ENCODE peak calls at places on chromosomes 2 and 18, in eight cellular contexts. One of them, this sample, is unnamed.

GRCh38 chr18:37393945-37394609 is 171.5 kb downstream of the CELF4 start:
- DNase-seq in mammary epithelial cell: no peak
- DNase-seq in substantia nigra: peak
- DNase-seq in fibroblast of lung: peak
- DNase-seq in aorta: peak
- DNase-seq in epithelial cell of prostate: no peak
- DNase-seq in CD4-positive, alpha-beta T cell: no peak
- DNase-seq in heart left ventricle: peak
- DNase-seq in this sample: peak

GRCh38 chr2:80354858-80355257 is 50.3 kb upstream of the LRRTM1 start:
- DNase-seq in mammary epithelial cell: no peak
- DNase-seq in substantia nigra: no peak
- DNase-seq in fibroblast of lung: no peak
- DNase-seq in aorta: no peak
- DNase-seq in epithelial cell of prostate: no peak
- DNase-seq in CD4-positive, alpha-beta T cell: no peak
- DNase-seq in heart left ventricle: no peak
- DNase-seq in this sample: no peak

GRCh38 chr2:202721621-202722020 is 86.9 kb downstream of the FAM117B start:
- DNase-seq in mammary epithelial cell: no peak
- DNase-seq in substantia nigra: no peak
- DNase-seq in fibroblast of lung: peak
- DNase-seq in aorta: no peak
- DNase-seq in epithelial cell of prostate: no peak
- DNase-seq in CD4-positive, alpha-beta T cell: no peak
- DNase-seq in heart left ventricle: no peak
- DNase-seq in this sample: no peak

GRCh38 chr18:57890266-57890665 is 87.2 kb upstream of the ATP8B1 start:
- DNase-seq in mammary epithelial cell: no peak
- DNase-seq in substantia nigra: no peak
- DNase-seq in fibroblast of lung: no peak
- DNase-seq in aorta: no peak
- DNase-seq in epithelial cell of prostate: no peak
- DNase-seq in CD4-positive, alpha-beta T cell: no peak
- DNase-seq in heart left ventricle: no peak
- DNase-seq in this sample: no peak

GRCh38 chr2:34096552-34097171 is 497.6 kb upstream of the FAM98A start:
- DNase-seq in mammary epithelial cell: peak
- DNase-seq in substantia nigra: no peak
- DNase-seq in fibroblast of lung: peak
- DNase-seq in aorta: no peak
- DNase-seq in epithelial cell of prostate: no peak
- DNase-seq in CD4-positive, alpha-beta T cell: peak
- DNase-seq in heart left ventricle: no peak
- DNase-seq in this sample: no peak

GRCh38 chr2:111072220-111072871 is 48.4 kb upstream of the BCL2L11 start:
- DNase-seq in mammary epithelial cell: peak
- DNase-seq in substantia nigra: no peak
- DNase-seq in fibroblast of lung: peak
- DNase-seq in aorta: no peak
- DNase-seq in epithelial cell of prostate: peak
- DNase-seq in CD4-positive, alpha-beta T cell: no peak
- DNase-seq in heart left ventricle: no peak
- DNase-seq in this sample: no peak

GRCh38 chr2:42239289-42239661 is 70.1 kb downstream of the EML4 start:
- DNase-seq in mammary epithelial cell: peak
- DNase-seq in substantia nigra: no peak
- DNase-seq in fibroblast of lung: no peak
- DNase-seq in aorta: no peak
- DNase-seq in epithelial cell of prostate: no peak
- DNase-seq in CD4-positive, alpha-beta T cell: no peak
- DNase-seq in heart left ventricle: no peak
- DNase-seq in this sample: no peak

GRCh38 chr2:124323321-124323720 is 298.2 kb downstream of the CNTNAP5 start:
- DNase-seq in mammary epithelial cell: no peak
- DNase-seq in substantia nigra: no peak
- DNase-seq in fibroblast of lung: peak
- DNase-seq in aorta: no peak
- DNase-seq in epithelial cell of prostate: no peak
- DNase-seq in CD4-positive, alpha-beta T cell: no peak
- DNase-seq in heart left ventricle: no peak
- DNase-seq in this sample: no peak

DNA sequence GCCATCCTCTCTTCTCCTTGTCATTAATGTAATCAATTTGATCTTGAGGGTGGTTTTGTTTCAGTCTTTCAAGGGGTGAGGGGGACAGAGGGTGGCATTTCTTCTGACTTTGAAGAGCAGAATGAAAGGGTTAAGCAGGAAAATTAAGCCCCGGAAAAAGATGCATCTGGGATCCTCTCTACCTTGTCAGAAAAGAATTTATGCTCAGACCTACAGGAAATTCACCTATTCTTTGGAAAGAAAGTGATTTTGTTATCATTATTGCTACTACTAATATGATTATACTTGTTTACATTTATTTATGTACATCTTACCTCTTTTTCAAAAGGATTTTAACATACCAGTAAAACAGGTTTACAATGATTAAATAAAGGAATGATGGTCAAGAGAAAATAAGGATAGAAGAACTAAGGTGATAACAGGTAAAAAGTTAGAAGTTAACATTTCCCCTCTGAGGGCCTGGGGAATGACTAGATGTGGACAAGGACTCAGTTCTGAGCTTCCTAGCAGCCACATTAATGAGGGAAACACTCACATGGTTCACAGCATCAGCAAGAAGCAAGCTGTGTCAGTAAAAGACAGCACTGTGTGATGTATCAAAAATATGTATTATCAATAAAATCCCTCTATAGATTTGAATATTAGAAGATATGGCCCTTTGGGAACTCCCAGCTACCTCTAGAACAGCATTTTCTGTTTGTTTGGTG is 151.4 kb downstream of the MYCN start:
- DNase-seq in mammary epithelial cell: no peak
- DNase-seq in substantia nigra: no peak
- DNase-seq in fibroblast of lung: no peak
- DNase-seq in aorta: no peak
- DNase-seq in epithelial cell of prostate: no peak
- DNase-seq in CD4-positive, alpha-beta T cell: no peak
- DNase-seq in heart left ventricle: no peak
- DNase-seq in this sample: no peak
- H3K27ac ChIP-seq in mammary epithelial cell: no peak
- H3K27ac ChIP-seq in substantia nigra: no peak
- H3K27ac ChIP-seq in fibroblast of lung: no peak
- H3K27ac ChIP-seq in aorta: no peak
- H3K27ac ChIP-seq in epithelial cell of prostate: no peak
- H3K27ac ChIP-seq in CD4-positive, alpha-beta T cell: no peak
- H3K27ac ChIP-seq in heart left ventricle: no peak
- H3K27ac ChIP-seq in this sample: no peak

GRCh38 chr18:49725809-49726514 is 87.4 kb downstream of the ACAA2 start:
- DNase-seq in mammary epithelial cell: peak
- DNase-seq in substantia nigra: no peak
- DNase-seq in fibroblast of lung: peak
- DNase-seq in aorta: peak
- DNase-seq in epithelial cell of prostate: no peak
- DNase-seq in CD4-positive, alpha-beta T cell: no peak
- DNase-seq in heart left ventricle: peak
- DNase-seq in this sample: no peak
- H3K27ac ChIP-seq in mammary epithelial cell: no peak
- H3K27ac ChIP-seq in substantia nigra: no peak
- H3K27ac ChIP-seq in fibroblast of lung: peak
- H3K27ac ChIP-seq in aorta: no peak
- H3K27ac ChIP-seq in epithelial cell of prostate: peak
- H3K27ac ChIP-seq in CD4-positive, alpha-beta T cell: no peak
- H3K27ac ChIP-seq in heart left ventricle: peak
- H3K27ac ChIP-seq in this sample: peak

DNA sequence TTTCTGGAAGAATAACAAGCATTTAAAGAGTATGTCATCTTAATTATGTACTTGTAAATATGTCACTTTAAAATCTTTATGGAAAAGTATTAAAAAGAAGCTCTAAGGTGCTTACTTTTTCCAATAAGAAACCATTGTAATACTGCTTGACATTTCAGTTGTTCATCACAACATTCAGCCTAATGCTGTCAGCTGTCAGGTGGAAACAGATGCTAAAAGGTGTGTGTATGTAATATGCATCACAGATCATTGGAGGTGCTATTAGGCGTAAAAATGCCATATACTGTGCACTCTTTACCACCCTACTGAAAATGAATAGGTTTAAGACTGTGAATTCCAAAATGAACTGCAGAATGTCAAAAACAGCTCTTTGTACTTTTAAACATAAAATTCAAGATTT is 40.3 kb downstream of the METTL8 start:
- DNase-seq in mammary epithelial cell: no peak
- DNase-seq in substantia nigra: no peak
- DNase-seq in fibroblast of lung: no peak
- DNase-seq in aorta: no peak
- DNase-seq in epithelial cell of prostate: no peak
- DNase-seq in CD4-positive, alpha-beta T cell: no peak
- DNase-seq in heart left ventricle: no peak
- DNase-seq in this sample: no peak
- H3K27ac ChIP-seq in mammary epithelial cell: no peak
- H3K27ac ChIP-seq in substantia nigra: no peak
- H3K27ac ChIP-seq in fibroblast of lung: no peak
- H3K27ac ChIP-seq in aorta: no peak
- H3K27ac ChIP-seq in epithelial cell of prostate: no peak
- H3K27ac ChIP-seq in CD4-positive, alpha-beta T cell: no peak
- H3K27ac ChIP-seq in heart left ventricle: no peak
- H3K27ac ChIP-seq in this sample: no peak

DNA sequence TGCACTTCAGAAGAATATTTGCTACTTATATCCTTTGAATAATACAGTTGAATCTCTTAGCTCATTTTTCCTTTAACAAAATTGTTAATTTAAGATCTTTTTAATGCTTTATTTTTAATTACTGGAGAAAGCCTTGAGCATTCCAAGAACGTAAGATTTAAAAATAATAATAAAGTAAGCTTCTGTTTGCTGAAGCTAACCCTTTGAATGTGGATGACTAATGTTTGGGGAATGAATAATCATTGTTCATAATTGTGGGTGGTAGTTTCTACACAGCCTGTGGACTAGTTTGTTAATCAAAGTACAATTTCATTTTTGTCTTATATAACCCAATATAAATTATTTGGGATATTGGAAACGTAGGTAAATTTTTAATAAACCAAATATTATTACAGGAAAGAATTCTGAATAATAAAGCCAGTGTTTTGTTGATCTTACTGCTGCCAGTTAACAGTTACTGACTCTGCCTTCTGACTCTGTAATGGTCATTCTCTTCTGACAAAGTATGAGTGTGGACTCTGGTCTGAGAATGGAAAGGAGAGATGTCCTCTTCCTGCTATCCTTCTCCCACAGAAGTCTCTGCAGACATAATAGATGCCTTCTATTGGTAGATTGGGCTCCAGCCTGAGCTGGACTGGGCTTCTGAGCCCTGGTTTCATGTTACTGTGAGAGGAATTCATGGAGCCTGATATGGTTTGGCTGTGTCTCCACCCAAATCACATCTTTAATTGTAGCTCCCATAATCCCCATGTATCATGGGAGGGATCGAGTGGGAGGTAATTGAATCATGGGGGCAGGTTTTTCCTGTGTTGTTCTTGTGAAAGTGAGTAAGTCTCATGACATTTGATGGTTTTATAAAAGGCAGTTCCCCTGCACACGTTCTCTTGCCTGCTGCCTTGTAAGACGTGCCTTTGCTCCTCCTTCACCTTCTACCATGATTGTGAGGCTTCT is 292.7 kb upstream of the SLC39A10 start:
- DNase-seq in mammary epithelial cell: peak
- DNase-seq in substantia nigra: no peak
- DNase-seq in fibroblast of lung: peak
- DNase-seq in aorta: no peak
- DNase-seq in epithelial cell of prostate: peak
- DNase-seq in CD4-positive, alpha-beta T cell: no peak
- DNase-seq in heart left ventricle: no peak
- DNase-seq in this sample: no peak
- H3K27ac ChIP-seq in mammary epithelial cell: peak
- H3K27ac ChIP-seq in substantia nigra: no peak
- H3K27ac ChIP-seq in fibroblast of lung: peak
- H3K27ac ChIP-seq in aorta: no peak
- H3K27ac ChIP-seq in epithelial cell of prostate: peak
- H3K27ac ChIP-seq in CD4-positive, alpha-beta T cell: no peak
- H3K27ac ChIP-seq in heart left ventricle: no peak
- H3K27ac ChIP-seq in this sample: no peak

GRCh38 chr2:207135340-207135739 is 30.4 kb downstream of the KLF7 start:
- DNase-seq in mammary epithelial cell: no peak
- DNase-seq in substantia nigra: no peak
- DNase-seq in fibroblast of lung: peak
- DNase-seq in aorta: no peak
- DNase-seq in epithelial cell of prostate: peak
- DNase-seq in CD4-positive, alpha-beta T cell: no peak
- DNase-seq in heart left ventricle: no peak
- DNase-seq in this sample: no peak

GRCh38 chr2:207137922-207138321 is 27.8 kb downstream of the KLF7 start:
- DNase-seq in mammary epithelial cell: no peak
- DNase-seq in substantia nigra: no peak
- DNase-seq in fibroblast of lung: no peak
- DNase-seq in aorta: no peak
- DNase-seq in epithelial cell of prostate: no peak
- DNase-seq in CD4-positive, alpha-beta T cell: no peak
- DNase-seq in heart left ventricle: no peak
- DNase-seq in this sample: no peak

GRCh38 chr2:207136872-207137271 is 28.9 kb downstream of the KLF7 start:
- DNase-seq in mammary epithelial cell: no peak
- DNase-seq in substantia nigra: no peak
- DNase-seq in fibroblast of lung: no peak
- DNase-seq in aorta: no peak
- DNase-seq in epithelial cell of prostate: no peak
- DNase-seq in CD4-positive, alpha-beta T cell: no peak
- DNase-seq in heart left ventricle: no peak
- DNase-seq in this sample: no peak

GRCh38 chr2:207133862-207134519 is 31.8 kb downstream of the KLF7 start:
- DNase-seq in mammary epithelial cell: no peak
- DNase-seq in substantia nigra: no peak
- DNase-seq in fibroblast of lung: peak
- DNase-seq in aorta: peak
- DNase-seq in epithelial cell of prostate: peak
- DNase-seq in CD4-positive, alpha-beta T cell: no peak
- DNase-seq in heart left ventricle: peak
- DNase-seq in this sample: no peak

GRCh38 chr2:207135801-207136457 is 29.8 kb downstream of the KLF7 start:
- DNase-seq in mammary epithelial cell: no peak
- DNase-seq in substantia nigra: no peak
- DNase-seq in fibroblast of lung: no peak
- DNase-seq in aorta: no peak
- DNase-seq in epithelial cell of prostate: no peak
- DNase-seq in CD4-positive, alpha-beta T cell: no peak
- DNase-seq in heart left ventricle: no peak
- DNase-seq in this sample: no peak
- H3K27ac ChIP-seq in mammary epithelial cell: peak
- H3K27ac ChIP-seq in substantia nigra: peak
- H3K27ac ChIP-seq in fibroblast of lung: peak
- H3K27ac ChIP-seq in aorta: no peak
- H3K27ac ChIP-seq in epithelial cell of prostate: peak
- H3K27ac ChIP-seq in CD4-positive, alpha-beta T cell: no peak
- H3K27ac ChIP-seq in heart left ventricle: peak
- H3K27ac ChIP-seq in this sample: no peak

DNA sequence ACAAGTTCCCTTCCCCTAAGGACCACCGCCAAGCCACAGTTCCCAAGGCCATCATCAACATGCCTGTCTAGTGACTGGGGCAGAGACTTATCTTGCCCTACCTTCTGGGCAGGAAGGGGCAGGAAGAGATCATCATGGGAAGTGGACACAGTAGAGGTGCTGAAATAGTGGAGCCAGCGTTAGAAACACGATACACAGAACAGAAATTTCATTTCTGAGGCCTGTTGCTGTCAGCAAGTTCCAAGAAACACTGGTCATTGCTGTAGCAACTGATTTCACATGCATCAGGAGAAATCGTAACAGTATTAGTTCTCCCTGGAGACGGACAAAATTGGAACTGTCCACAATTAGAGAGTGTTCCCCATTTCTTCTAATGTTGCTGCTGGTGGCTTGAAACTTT is 83.0 kb downstream of the COLEC12 start:
- DNase-seq in mammary epithelial cell: no peak
- DNase-seq in substantia nigra: no peak
- DNase-seq in fibroblast of lung: no peak
- DNase-seq in aorta: no peak
- DNase-seq in epithelial cell of prostate: no peak
- DNase-seq in CD4-positive, alpha-beta T cell: no peak
- DNase-seq in heart left ventricle: no peak
- DNase-seq in this sample: no peak
- H3K27ac ChIP-seq in mammary epithelial cell: no peak
- H3K27ac ChIP-seq in substantia nigra: no peak
- H3K27ac ChIP-seq in fibroblast of lung: no peak
- H3K27ac ChIP-seq in aorta: no peak
- H3K27ac ChIP-seq in epithelial cell of prostate: no peak
- H3K27ac ChIP-seq in CD4-positive, alpha-beta T cell: no peak
- H3K27ac ChIP-seq in heart left ventricle: peak
- H3K27ac ChIP-seq in this sample: no peak